ENCODE peak calls at places on chromosome 16, in six cellular contexts. One of them, this sample, is unnamed.

GRCh38 chr16:1420111-1420539 is 422 bp downstream of the UQCC4 start:
- DNase-seq in left lung: no peak
- DNase-seq in body of pancreas: peak
- DNase-seq in psoas muscle: peak
- DNase-seq in ovary: no peak
- DNase-seq in AG10803: no peak
- DNase-seq in this sample: no peak

GRCh38 chr16:645852-646678 is 3.1 kb upstream of the WDR90 start:
- DNase-seq in ovary: no peak
- DNase-seq in psoas muscle: peak
- DNase-seq in left lung: no peak
- DNase-seq in AG10803: no peak
- DNase-seq in body of pancreas: no peak
- DNase-seq in this sample: no peak

GRCh38 chr16:75372236-75372856 is 61.0 kb downstream of the CFDP1 start:
- DNase-seq in psoas muscle: no peak
- DNase-seq in left lung: no peak
- DNase-seq in ovary: no peak
- DNase-seq in AG10803: peak
- DNase-seq in body of pancreas: no peak
- DNase-seq in this sample: peak

GRCh38 chr16:87332150-87332549 is 15.0 kb upstream of the C16orf95 start:
- DNase-seq in psoas muscle: peak
- DNase-seq in left lung: no peak
- DNase-seq in body of pancreas: no peak
- DNase-seq in AG10803: no peak
- DNase-seq in ovary: no peak
- DNase-seq in this sample: peak

GRCh38 chr16:1133810-1134520 is 18.9 kb upstream of the CACNA1H start:
- DNase-seq in psoas muscle: no peak
- DNase-seq in AG10803: no peak
- DNase-seq in left lung: no peak
- DNase-seq in ovary: no peak
- DNase-seq in body of pancreas: no peak
- DNase-seq in this sample: no peak

GRCh38 chr16:13425840-13426239 is 494.1 kb upstream of the ERCC4 start:
- DNase-seq in body of pancreas: no peak
- DNase-seq in ovary: no peak
- DNase-seq in psoas muscle: no peak
- DNase-seq in left lung: no peak
- DNase-seq in AG10803: no peak
- DNase-seq in this sample: no peak

GRCh38 chr16:85451646-85452363 is 161.3 kb upstream of the GSE1 start:
- DNase-seq in AG10803: no peak
- DNase-seq in psoas muscle: no peak
- DNase-seq in body of pancreas: no peak
- DNase-seq in ovary: no peak
- DNase-seq in left lung: no peak
- DNase-seq in this sample: no peak

GRCh38 chr16:73610605-73611177 is 562.8 kb upstream of the ZFHX3 start:
- DNase-seq in ovary: no peak
- DNase-seq in left lung: no peak
- DNase-seq in AG10803: no peak
- DNase-seq in body of pancreas: no peak
- DNase-seq in psoas muscle: no peak
- DNase-seq in this sample: no peak

GRCh38 chr16:11342021-11342855 is 3.0 kb upstream of the RMI2 start:
- DNase-seq in left lung: no peak
- DNase-seq in AG10803: no peak
- DNase-seq in psoas muscle: no peak
- DNase-seq in ovary: no peak
- DNase-seq in body of pancreas: no peak
- DNase-seq in this sample: no peak

GRCh38 chr16:4094138-4094773 is 22.0 kb downstream of the ADCY9 start:
- DNase-seq in ovary: no peak
- DNase-seq in body of pancreas: no peak
- DNase-seq in AG10803: no peak
- DNase-seq in psoas muscle: no peak
- DNase-seq in left lung: no peak
- DNase-seq in this sample: no peak

GRCh38 chr16:56451753-56452689 is 667 bp downstream of the OGFOD1 start:
- DNase-seq in ovary: no peak
- DNase-seq in left lung: no peak
- DNase-seq in AG10803: peak
- DNase-seq in body of pancreas: peak
- DNase-seq in psoas muscle: peak
- DNase-seq in this sample: peak

GRCh38 chr16:47643610-47644009 is 182.5 kb downstream of the PHKB start:
- DNase-seq in body of pancreas: no peak
- DNase-seq in psoas muscle: no peak
- DNase-seq in AG10803: no peak
- DNase-seq in ovary: no peak
- DNase-seq in left lung: no peak
- DNase-seq in this sample: no peak

GRCh38 chr16:53433930-53434435 is 288 bp upstream of the RBL2 start:
- DNase-seq in AG10803: no peak
- DNase-seq in body of pancreas: peak
- DNase-seq in left lung: no peak
- DNase-seq in psoas muscle: no peak
- DNase-seq in ovary: no peak
- DNase-seq in this sample: peak

GRCh38 chr16:30068750-30069574 is 3.4 kb downstream of the ALDOA start:
- DNase-seq in left lung: no peak
- DNase-seq in body of pancreas: peak
- DNase-seq in AG10803: no peak
- DNase-seq in ovary: peak
- DNase-seq in psoas muscle: peak
- DNase-seq in this sample: peak

GRCh38 chr16:53761967-53762726 is 58.2 kb downstream of the FTO start:
- DNase-seq in psoas muscle: no peak
- DNase-seq in AG10803: no peak
- DNase-seq in left lung: no peak
- DNase-seq in body of pancreas: no peak
- DNase-seq in ovary: no peak
- DNase-seq in this sample: no peak

GRCh38 chr16:51134876-51135275 is 16.2 kb downstream of the SALL1 start:
- DNase-seq in ovary: no peak
- DNase-seq in psoas muscle: no peak
- DNase-seq in left lung: no peak
- DNase-seq in AG10803: no peak
- DNase-seq in body of pancreas: no peak
- DNase-seq in this sample: no peak

GRCh38 chr16:61823326-61823725 is 212.9 kb downstream of the CDH8 start:
- DNase-seq in ovary: no peak
- DNase-seq in body of pancreas: no peak
- DNase-seq in left lung: no peak
- DNase-seq in psoas muscle: no peak
- DNase-seq in AG10803: no peak
- DNase-seq in this sample: no peak

GRCh38 chr16:50721549-50722409 is 20.1 kb upstream of the CYLD start:
- DNase-seq in AG10803: no peak
- DNase-seq in left lung: no peak
- DNase-seq in psoas muscle: no peak
- DNase-seq in ovary: no peak
- DNase-seq in body of pancreas: peak
- DNase-seq in this sample: no peak

GRCh38 chr16:69417537-69418199 is 6.8 kb upstream of the CYB5B start:
- DNase-seq in left lung: no peak
- DNase-seq in ovary: no peak
- DNase-seq in psoas muscle: no peak
- DNase-seq in body of pancreas: no peak
- DNase-seq in AG10803: peak
- DNase-seq in this sample: peak

GRCh38 chr16:27315333-27316037 is 1.7 kb downstream of the IL4R start:
- DNase-seq in body of pancreas: peak
- DNase-seq in left lung: peak
- DNase-seq in psoas muscle: peak
- DNase-seq in AG10803: peak
- DNase-seq in ovary: no peak
- DNase-seq in this sample: peak

GRCh38 chr16:78689031-78689430 is 589.6 kb downstream of the WWOX start:
- DNase-seq in AG10803: no peak
- DNase-seq in left lung: no peak
- DNase-seq in psoas muscle: no peak
- DNase-seq in ovary: no peak
- DNase-seq in body of pancreas: no peak
- DNase-seq in this sample: peak

GRCh38 chr16:86604436-86605220 is 26.3 kb downstream of the FOXL1 start:
- DNase-seq in left lung: no peak
- DNase-seq in AG10803: no peak
- DNase-seq in psoas muscle: no peak
- DNase-seq in ovary: no peak
- DNase-seq in body of pancreas: no peak
- DNase-seq in this sample: no peak

GRCh38 chr16:78184554-78185183 is 85.2 kb downstream of the WWOX start:
- DNase-seq in ovary: no peak
- DNase-seq in AG10803: peak
- DNase-seq in body of pancreas: no peak
- DNase-seq in psoas muscle: no peak
- DNase-seq in left lung: no peak
- DNase-seq in this sample: no peak

GRCh38 chr16:57091990-57092785 is at the start of gene CPNE2:
- DNase-seq in psoas muscle: peak
- DNase-seq in left lung: peak
- DNase-seq in AG10803: peak
- DNase-seq in body of pancreas: peak
- DNase-seq in ovary: peak
- DNase-seq in this sample: peak

GRCh38 chr16:15949210-15950166 is at the start of gene ABCC1:
- DNase-seq in body of pancreas: peak
- DNase-seq in psoas muscle: peak
- DNase-seq in left lung: peak
- DNase-seq in AG10803: no peak
- DNase-seq in ovary: peak
- DNase-seq in this sample: no peak

GRCh38 chr16:53711390-53711789 is 7.4 kb downstream of the FTO start:
- DNase-seq in ovary: no peak
- DNase-seq in AG10803: no peak
- DNase-seq in body of pancreas: no peak
- DNase-seq in left lung: no peak
- DNase-seq in psoas muscle: no peak
- DNase-seq in this sample: no peak

GRCh38 chr16:19879241-19879792 is 5.3 kb downstream of the GPRC5B start:
- DNase-seq in AG10803: no peak
- DNase-seq in left lung: no peak
- DNase-seq in ovary: no peak
- DNase-seq in body of pancreas: peak
- DNase-seq in psoas muscle: peak
- DNase-seq in this sample: peak

GRCh38 chr16:47613251-47613650 is 152.1 kb downstream of the PHKB start:
- DNase-seq in ovary: no peak
- DNase-seq in AG10803: peak
- DNase-seq in psoas muscle: no peak
- DNase-seq in left lung: no peak
- DNase-seq in body of pancreas: no peak
- DNase-seq in this sample: peak

GRCh38 chr16:68921654-68922053 is 78.3 kb downstream of the TANGO6 start:
- DNase-seq in left lung: no peak
- DNase-seq in psoas muscle: no peak
- DNase-seq in body of pancreas: peak
- DNase-seq in ovary: no peak
- DNase-seq in AG10803: no peak
- DNase-seq in this sample: peak

GRCh38 chr16:84109598-84110325 is 7.0 kb downstream of the MBTPS1 start:
- DNase-seq in left lung: no peak
- DNase-seq in AG10803: peak
- DNase-seq in psoas muscle: no peak
- DNase-seq in body of pancreas: no peak
- DNase-seq in ovary: no peak
- DNase-seq in this sample: no peak
- H3K4me3 ChIP-seq in left lung: no peak
- H3K4me3 ChIP-seq in AG10803: no peak
- H3K4me3 ChIP-seq in psoas muscle: no peak
- H3K4me3 ChIP-seq in body of pancreas: no peak
- H3K4me3 ChIP-seq in ovary: no peak
- H3K4me3 ChIP-seq in this sample: no peak

DNA sequence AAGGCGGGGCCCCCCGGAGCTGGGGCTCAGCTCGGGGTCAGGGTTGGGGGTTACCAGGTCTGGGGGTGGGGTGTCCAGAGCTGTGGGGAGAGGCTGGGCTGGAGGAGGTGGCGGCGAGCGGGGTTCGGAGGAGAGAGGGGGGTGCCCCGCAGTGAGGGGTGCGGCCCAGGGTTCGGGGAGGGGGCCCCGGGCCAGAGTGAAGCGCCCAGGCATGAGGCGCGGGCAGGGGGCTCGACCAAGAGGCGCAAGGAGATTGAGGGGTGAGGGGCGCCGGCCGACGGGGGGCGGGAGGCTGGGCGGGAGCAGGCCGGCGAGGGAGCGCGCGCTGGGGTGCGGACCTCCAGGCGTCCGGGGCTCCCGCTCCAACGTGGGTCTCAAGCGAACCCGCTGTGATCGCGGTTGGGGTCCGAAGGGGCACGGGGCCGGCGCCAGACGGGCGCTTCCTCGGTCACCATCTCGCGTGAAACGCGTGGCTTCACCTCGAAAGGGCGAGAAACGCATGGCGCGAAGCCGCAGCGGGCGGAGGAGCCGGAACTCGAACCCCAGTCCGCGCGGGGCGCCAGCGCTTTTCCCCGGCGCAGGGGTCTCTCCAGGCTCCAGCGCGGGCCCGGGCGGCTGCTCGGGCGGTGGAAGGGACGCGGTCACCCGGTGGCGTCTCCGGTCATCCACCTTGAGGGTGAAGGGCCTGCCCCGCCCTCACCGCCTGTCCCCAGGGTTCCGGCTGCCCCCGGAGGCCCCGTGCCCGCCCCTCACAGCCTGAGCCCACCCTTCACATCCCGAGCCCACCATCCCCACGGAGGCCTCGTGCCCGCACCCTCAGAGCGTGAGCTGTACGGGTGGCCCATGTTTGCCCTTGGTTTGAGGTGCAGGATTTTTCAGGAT is 856 bp downstream of the CPNE7 start:
- DNase-seq in psoas muscle: no peak
- DNase-seq in AG10803: no peak
- DNase-seq in left lung: no peak
- DNase-seq in body of pancreas: no peak
- DNase-seq in ovary: no peak
- DNase-seq in this sample: no peak
- H3K4me3 ChIP-seq in psoas muscle: no peak
- H3K4me3 ChIP-seq in AG10803: peak
- H3K4me3 ChIP-seq in left lung: no peak
- H3K4me3 ChIP-seq in body of pancreas: no peak
- H3K4me3 ChIP-seq in ovary: no peak
- H3K4me3 ChIP-seq in this sample: peak

GRCh38 chr16:88533945-88534641 is 36.1 kb upstream of the ZC3H18 start:
- DNase-seq in left lung: peak
- DNase-seq in body of pancreas: peak
- DNase-seq in AG10803: peak
- DNase-seq in ovary: peak
- DNase-seq in psoas muscle: peak
- DNase-seq in this sample: peak
- H3K4me3 ChIP-seq in left lung: peak
- H3K4me3 ChIP-seq in body of pancreas: no peak
- H3K4me3 ChIP-seq in AG10803: peak
- H3K4me3 ChIP-seq in ovary: peak
- H3K4me3 ChIP-seq in psoas muscle: peak
- H3K4me3 ChIP-seq in this sample: peak

DNA sequence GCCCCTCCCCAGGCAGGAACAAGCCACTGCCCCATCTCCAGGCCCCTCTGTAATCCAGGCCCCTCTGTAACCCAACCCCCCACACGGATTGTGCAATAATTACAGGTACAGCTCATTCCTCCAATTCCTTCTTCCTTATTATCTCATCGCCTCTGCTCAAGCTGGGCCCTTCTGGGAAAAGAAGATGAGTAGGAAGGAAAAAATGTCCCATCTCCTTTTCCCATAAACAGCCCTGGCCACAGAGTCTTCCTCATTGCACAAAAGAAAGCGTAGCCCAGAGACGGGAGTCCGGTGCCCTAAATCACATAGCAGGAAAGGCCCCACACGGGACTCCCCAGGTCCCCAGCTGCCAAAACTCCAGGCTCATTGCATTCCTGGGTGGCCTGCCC is 3.6 kb upstream of the LITAFD start:
- DNase-seq in body of pancreas: peak
- DNase-seq in ovary: no peak
- DNase-seq in psoas muscle: peak
- DNase-seq in AG10803: peak
- DNase-seq in left lung: peak
- DNase-seq in this sample: peak
- H3K4me3 ChIP-seq in body of pancreas: no peak
- H3K4me3 ChIP-seq in ovary: no peak
- H3K4me3 ChIP-seq in psoas muscle: no peak
- H3K4me3 ChIP-seq in AG10803: no peak
- H3K4me3 ChIP-seq in left lung: no peak
- H3K4me3 ChIP-seq in this sample: no peak

This sample was measured in fibroblast of pulmonary artery.